ENCODE peak calls at places on chromosome 1, in eight cellular contexts. One of them, this sample, is unnamed.

GRCh38 chr1:208216062-208216461 is 28.1 kb downstream of the PLXNA2 start:
- DNase-seq in NCI-H2081: no peak
- DNase-seq in activated CD8-positive, alpha-beta memory T cell treated with anti-CD3 and anti-CD28 coated beads, Interleukin-2, amount 50 U/mL, for 4 hours: no peak
- DNase-seq in NCI-H146: no peak
- DNase-seq in T-cell: no peak
- DNase-seq in activated T-cell treated with anti-CD3 and anti-CD28 coated beads, Interleukin-2, amount 50 U/mL, for 72 hours: no peak
- DNase-seq in tibial artery: no peak
- DNase-seq in ACHN: no peak
- DNase-seq in this sample: no peak

GRCh38 chr1:60886090-60886489 is 196.3 kb upstream of the NFIA start:
- DNase-seq in NCI-H2081: no peak
- DNase-seq in activated CD8-positive, alpha-beta memory T cell treated with anti-CD3 and anti-CD28 coated beads, Interleukin-2, amount 50 U/mL, for 4 hours: no peak
- DNase-seq in NCI-H146: no peak
- DNase-seq in T-cell: no peak
- DNase-seq in activated T-cell treated with anti-CD3 and anti-CD28 coated beads, Interleukin-2, amount 50 U/mL, for 72 hours: no peak
- DNase-seq in tibial artery: no peak
- DNase-seq in ACHN: no peak
- DNase-seq in this sample: no peak

GRCh38 chr1:33322870-33323585 is 2.1 kb upstream of the A3GALT2 start:
- DNase-seq in NCI-H2081: no peak
- DNase-seq in activated CD8-positive, alpha-beta memory T cell treated with anti-CD3 and anti-CD28 coated beads, Interleukin-2, amount 50 U/mL, for 4 hours: no peak
- DNase-seq in NCI-H146: no peak
- DNase-seq in T-cell: no peak
- DNase-seq in activated T-cell treated with anti-CD3 and anti-CD28 coated beads, Interleukin-2, amount 50 U/mL, for 72 hours: no peak
- DNase-seq in tibial artery: no peak
- DNase-seq in ACHN: no peak
- DNase-seq in this sample: no peak

GRCh38 chr1:116337398-116337797 is 35.6 kb upstream of the ATP1A1 start:
- DNase-seq in NCI-H2081: no peak
- DNase-seq in activated CD8-positive, alpha-beta memory T cell treated with anti-CD3 and anti-CD28 coated beads, Interleukin-2, amount 50 U/mL, for 4 hours: no peak
- DNase-seq in NCI-H146: no peak
- DNase-seq in T-cell: no peak
- DNase-seq in activated T-cell treated with anti-CD3 and anti-CD28 coated beads, Interleukin-2, amount 50 U/mL, for 72 hours: no peak
- DNase-seq in tibial artery: no peak
- DNase-seq in ACHN: no peak
- DNase-seq in this sample: no peak

GRCh38 chr1:203077367-203077766 is 8.4 kb downstream of the MYOG start:
- DNase-seq in NCI-H2081: no peak
- DNase-seq in activated CD8-positive, alpha-beta memory T cell treated with anti-CD3 and anti-CD28 coated beads, Interleukin-2, amount 50 U/mL, for 4 hours: no peak
- DNase-seq in NCI-H146: no peak
- DNase-seq in T-cell: no peak
- DNase-seq in activated T-cell treated with anti-CD3 and anti-CD28 coated beads, Interleukin-2, amount 50 U/mL, for 72 hours: no peak
- DNase-seq in tibial artery: no peak
- DNase-seq in ACHN: no peak
- DNase-seq in this sample: no peak

GRCh38 chr1:64965239-64966157 is 851 bp downstream of the JAK1 start:
- DNase-seq in NCI-H2081: peak; percentile 38
- DNase-seq in activated CD8-positive, alpha-beta memory T cell treated with anti-CD3 and anti-CD28 coated beads, Interleukin-2, amount 50 U/mL, for 4 hours: peak; percentile 71
- DNase-seq in NCI-H146: peak; percentile 65
- DNase-seq in T-cell: peak; percentile 81
- DNase-seq in activated T-cell treated with anti-CD3 and anti-CD28 coated beads, Interleukin-2, amount 50 U/mL, for 72 hours: peak; percentile 88
- DNase-seq in tibial artery: peak; percentile 75
- DNase-seq in ACHN: peak; percentile 39
- DNase-seq in this sample: peak; percentile 43

GRCh38 chr1:231949277-231950122 is 322.9 kb downstream of the DISC1 start:
- DNase-seq in NCI-H2081: no peak
- DNase-seq in activated CD8-positive, alpha-beta memory T cell treated with anti-CD3 and anti-CD28 coated beads, Interleukin-2, amount 50 U/mL, for 4 hours: no peak
- DNase-seq in NCI-H146: no peak
- DNase-seq in T-cell: no peak
- DNase-seq in activated T-cell treated with anti-CD3 and anti-CD28 coated beads, Interleukin-2, amount 50 U/mL, for 72 hours: no peak
- DNase-seq in tibial artery: peak; percentile 40
- DNase-seq in ACHN: no peak
- DNase-seq in this sample: no peak

GRCh38 chr1:151994956-151995355 is 1.3 kb upstream of the S100A10 start:
- DNase-seq in NCI-H2081: no peak
- DNase-seq in activated CD8-positive, alpha-beta memory T cell treated with anti-CD3 and anti-CD28 coated beads, Interleukin-2, amount 50 U/mL, for 4 hours: no peak
- DNase-seq in NCI-H146: no peak
- DNase-seq in T-cell: no peak
- DNase-seq in activated T-cell treated with anti-CD3 and anti-CD28 coated beads, Interleukin-2, amount 50 U/mL, for 72 hours: no peak
- DNase-seq in tibial artery: peak; percentile 45
- DNase-seq in ACHN: peak; percentile 98
- DNase-seq in this sample: peak; percentile 95

GRCh38 chr1:235160965-235161684 is at the start of gene RBM34:
- DNase-seq in NCI-H2081: peak; percentile 94
- DNase-seq in activated CD8-positive, alpha-beta memory T cell treated with anti-CD3 and anti-CD28 coated beads, Interleukin-2, amount 50 U/mL, for 4 hours: peak; percentile 93
- DNase-seq in NCI-H146: peak; percentile 93
- DNase-seq in T-cell: peak; percentile 88
- DNase-seq in activated T-cell treated with anti-CD3 and anti-CD28 coated beads, Interleukin-2, amount 50 U/mL, for 72 hours: peak; percentile 95
- DNase-seq in tibial artery: peak; percentile 91
- DNase-seq in ACHN: peak; percentile 94
- DNase-seq in this sample: peak; percentile 90

GRCh38 chr1:156293098-156293434 is 2.4 kb downstream of the GLMP start:
- DNase-seq in NCI-H2081: no peak
- DNase-seq in activated CD8-positive, alpha-beta memory T cell treated with anti-CD3 and anti-CD28 coated beads, Interleukin-2, amount 50 U/mL, for 4 hours: no peak
- DNase-seq in NCI-H146: no peak
- DNase-seq in T-cell: no peak
- DNase-seq in activated T-cell treated with anti-CD3 and anti-CD28 coated beads, Interleukin-2, amount 50 U/mL, for 72 hours: no peak
- DNase-seq in tibial artery: no peak
- DNase-seq in ACHN: no peak
- DNase-seq in this sample: no peak